ENCODE peak calls at places on chromosomes 11 and 22, in four cellular contexts. U is kidney; M is stimulated activated CD4-positive, alpha-beta T cell treated with anti-CD3 and anti-CD28 coated beads, Interleukin-2, amount 100 ng/mL, for 48 hours; H is sciatic nerve. X is an unnamed sample.
A peak's percentile ranks its signal among the peaks of the same experiment; 100 is the strongest.

GRCh38 chr22:26502688-26503561 is 9.3 kb downstream of the TFIP11 start:
- DNase-seq in U (no peak), M (peak; percentile 20), H (no peak), X (no peak)

GRCh38 chr22:43883719-43884415 is 7.9 kb downstream of the PNPLA5 start:
- DNase-seq in H (peak; percentile 53), U (peak; percentile 60), M (no peak), X (no peak)

GRCh38 chr11:13685461-13686108 is 17.1 kb downstream of the FAR1 start:
- DNase-seq in U (no peak), M (no peak), H (no peak), X (no peak)

GRCh38 chr11:73367482-73368024 is 8.6 kb upstream of the RELT start:
- DNase-seq in H (no peak), U (no peak), M (no peak), X (no peak)

GRCh38 chr11:65890324-65891179 is at the start of gene CCDC85B:
- DNase-seq in M (peak; percentile 98), U (peak; percentile 100), H (peak; percentile 99), X (peak; percentile 84)

GRCh38 chr11:114426280-114426679 is 13.0 kb upstream of the REXO2 start:
- DNase-seq in H (no peak), U (no peak), M (no peak), X (no peak)

GRCh38 chr11:19437760-19438159 is 197.0 kb upstream of the E2F8 start:
- DNase-seq in H (no peak), U (no peak), M (no peak), X (no peak)

GRCh38 chr11:103851166-103851651 is 185.2 kb upstream of the DDI1 start:
- DNase-seq in H (no peak), U (no peak), M (no peak), X (no peak)

GRCh38 chr11:119297938-119298337 is 19.0 kb downstream of the MCAM start:
- DNase-seq in U (no peak), H (no peak), M (no peak), X (no peak)

GRCh38 chr11:34468209-34468841 is 29.6 kb downstream of the CAT start:
- DNase-seq in M (peak; percentile 31), U (no peak), H (no peak), X (no peak)

GRCh38 chr22:37026325-37026724 is 6.8 kb downstream of the MPST start:
- DNase-seq in H (no peak), M (no peak), U (peak; percentile 18), X (no peak)

GRCh38 chr11:38598413-38598812 is 2000.4 kb upstream of the RAG2 start:
- DNase-seq in U (no peak), M (no peak), H (no peak), X (no peak)

GRCh38 chr22:48576333-48577013 is 1251.2 kb downstream of the BRD1 start:
- DNase-seq in U (peak; percentile 71), H (no peak), M (no peak), X (no peak)

GRCh38 chr22:49112176-49112575 is 715.5 kb downstream of the BRD1 start:
- DNase-seq in M (no peak), H (no peak), U (no peak), X (no peak)

GRCh38 chr11:2466869-2467694 is 22.3 kb downstream of the KCNQ1 start:
- DNase-seq in H (peak; percentile 53), U (no peak), M (no peak), X (no peak)

GRCh38 chr11:1810761-1811160 is 24.0 kb upstream of the SYT8 start:
- DNase-seq in U (no peak), H (no peak), M (no peak), X (no peak)

GRCh38 chr11:86715611-86716010 is 43.2 kb upstream of the ME3 start:
- DNase-seq in M (no peak), H (no peak), U (no peak), X (no peak)

GRCh38 chr11:58787903-58788302 is 56.2 kb upstream of the GLYAT start:
- DNase-seq in U (no peak), H (no peak), M (no peak), X (no peak)

GRCh38 chr11:71489311-71490043 is 36.5 kb downstream of the NADSYN1 start:
- DNase-seq in H (peak; percentile 48), M (peak; percentile 57), U (no peak), X (no peak)

GRCh38 chr11:69919659-69920499 is 100.7 kb upstream of the FGF3 start:
- DNase-seq in U (peak; percentile 27), M (no peak), H (peak; percentile 36), X (no peak)

GRCh38 chr11:131811380-131811779 is 441.0 kb downstream of the NTM start:
- DNase-seq in H (no peak), U (no peak), M (no peak), X (no peak)

GRCh38 chr11:128790200-128790599 is 76.9 kb downstream of the KCNJ1 start:
- DNase-seq in M (no peak), U (peak; percentile 89), H (peak; percentile 84), X (no peak)

GRCh38 chr11:22079133-22079847 is 113.6 kb upstream of the ANO5 start:
- DNase-seq in U (no peak), H (no peak), M (no peak), X (no peak)

GRCh38 chr11:128786507-128786906 is 80.6 kb downstream of the KCNJ1 start:
- DNase-seq in M (no peak), H (no peak), U (no peak), X (no peak)

GRCh38 chr22:49106136-49106930 is 721.3 kb downstream of the BRD1 start:
- DNase-seq in M (no peak), U (peak; percentile 49), H (no peak), X (no peak)

GRCh38 chr11:73189315-73189714 is 28.8 kb upstream of the P2RY2 start:
- DNase-seq in M (no peak), H (no peak), U (peak; percentile 74), X (no peak)

GRCh38 chr11:100525197-100525596 is 161.9 kb upstream of the ARHGAP42 start:
- DNase-seq in M (no peak), H (no peak), U (no peak), X (no peak)